ENCODE peak calls at places on chromosomes 3 and 15, in six cellular contexts. D is PC-3, T is neural progenitor cell, P is hepatocyte, E is HCT116, B is GM23338. K is an unnamed sample.

GRCh38 chr15:68667800-68668625 is 89.2 kb downstream of the CORO2B start:
- DNase-seq in D (no peak), T (no peak), B (no peak), E (no peak), P (no peak), K (no peak)

GRCh38 chr3:148081926-148082325 is 615.8 kb upstream of the AGTR1 start:
- DNase-seq in B (no peak), E (no peak), P (no peak), T (no peak), D (no peak), K (no peak)

GRCh38 chr3:175234541-175234940 is 375.4 kb downstream of the NAALADL2 start:
- DNase-seq in T (no peak), B (no peak), P (no peak), D (no peak), E (no peak), K (no peak)

GRCh38 chr3:197550489-197550888 is 5.3 kb downstream of the BDH1 start:
- DNase-seq in D (no peak), T (peak), B (peak), P (no peak), E (no peak), K (no peak)

GRCh38 chr3:18559323-18559972 is 134.3 kb upstream of the SATB1 start:
- DNase-seq in D (peak), T (peak), B (peak), P (peak), E (peak), K (peak)

GRCh38 chr3:74646094-74646493 is 31.6 kb upstream of the CNTN3 start:
- DNase-seq in T (no peak), E (no peak), B (no peak), P (no peak), D (no peak), K (no peak)

GRCh38 chr15:35618260-35619188 is 72.6 kb upstream of the DPH6 start:
- DNase-seq in T (no peak), D (no peak), E (no peak), P (no peak), B (no peak), K (peak)

GRCh38 chr3:190172751-190173150 is 52.1 kb upstream of the P3H2 start:
- DNase-seq in T (no peak), D (peak), P (no peak), B (no peak), E (no peak), K (peak)

GRCh38 chr3:113241292-113242033 is 30.1 kb downstream of the BOC start:
- DNase-seq in P (peak), B (peak), E (no peak), T (peak), D (no peak), K (peak)

GRCh38 chr15:99409097-99409473 is 156.7 kb upstream of the MEF2A start:
- DNase-seq in B (peak), P (peak), E (peak), T (peak), D (peak), K (peak)

GRCh38 chr15:77064539-77065308 is 6.2 kb downstream of the TSPAN3 start:
- DNase-seq in P (peak), D (peak), E (no peak), B (no peak), T (no peak), K (peak)

GRCh38 chr15:63371297-63371918 is 10.2 kb downstream of the CA12 start:
- DNase-seq in D (no peak), B (no peak), E (no peak), P (no peak), T (no peak), K (peak)

GRCh38 chr15:43329222-43329959 is 982 bp downstream of the LCMT2 start:
- DNase-seq in T (peak), E (no peak), B (peak), P (no peak), D (no peak), K (peak)

GRCh38 chr3:127915115-127915936 is at the start of gene KBTBD12:
- DNase-seq in T (peak), E (no peak), D (no peak), B (peak), P (no peak), K (peak)

GRCh38 chr3:123688241-123688747 is 103.4 kb upstream of the HACD2 start:
- DNase-seq in P (no peak), B (no peak), T (no peak), E (peak), D (peak), K (peak)

GRCh38 chr15:40333922-40334492 is 6.7 kb downstream of the CCDC9B start:
- DNase-seq in E (no peak), B (no peak), D (no peak), P (peak), T (no peak), K (no peak)

GRCh38 chr15:74350295-74351275 is 16.9 kb downstream of the CYP11A1 start:
- DNase-seq in T (no peak), E (no peak), D (no peak), P (no peak), B (no peak), K (no peak)

GRCh38 chr15:64161688-64162477 is 939 bp downstream of the PPIB start:
- DNase-seq in T (no peak), B (no peak), P (no peak), D (no peak), E (no peak), K (no peak)

GRCh38 chr15:40841741-40842140 is 2.1 kb upstream of the SPINT1 start:
- DNase-seq in P (no peak), T (no peak), E (no peak), D (no peak), B (no peak), K (no peak)

GRCh38 chr3:112101946-112102345 is 15.8 kb downstream of the C3orf52 start:
- DNase-seq in B (no peak), D (peak), T (no peak), P (no peak), E (no peak), K (peak)

GRCh38 chr3:122907471-122907870 is 112.6 kb downstream of the SLC49A4 start:
- DNase-seq in T (no peak), B (no peak), D (no peak), E (no peak), P (no peak), K (no peak)

GRCh38 chr3:15300318-15301078 is 31.9 kb downstream of the SH3BP5 start:
- DNase-seq in D (peak), E (peak), P (no peak), B (no peak), T (no peak), K (peak)

GRCh38 chr15:89489376-89489775 is 7.0 kb downstream of the RHCG start:
- DNase-seq in E (no peak), T (no peak), P (no peak), B (no peak), D (no peak), K (no peak)

GRCh38 chr3:30548605-30549004 is 57.8 kb upstream of the TGFBR2 start:
- DNase-seq in P (no peak), E (no peak), D (peak), B (peak), T (no peak), K (peak)

GRCh38 chr15:59437777-59438574 is at the start of gene FAM81A:
- DNase-seq in E (peak), T (peak), P (peak), B (peak), D (peak), K (peak)

GRCh38 chr15:48702569-48703239 is 57.2 kb upstream of the FBN1 start:
- DNase-seq in B (no peak), E (no peak), T (no peak), P (no peak), D (no peak), K (peak)

GRCh38 chr3:193563999-193564398 is 9.3 kb upstream of the ATP13A4 start:
- DNase-seq in B (peak), D (peak), E (peak), T (peak), P (peak), K (peak)

DNA sequence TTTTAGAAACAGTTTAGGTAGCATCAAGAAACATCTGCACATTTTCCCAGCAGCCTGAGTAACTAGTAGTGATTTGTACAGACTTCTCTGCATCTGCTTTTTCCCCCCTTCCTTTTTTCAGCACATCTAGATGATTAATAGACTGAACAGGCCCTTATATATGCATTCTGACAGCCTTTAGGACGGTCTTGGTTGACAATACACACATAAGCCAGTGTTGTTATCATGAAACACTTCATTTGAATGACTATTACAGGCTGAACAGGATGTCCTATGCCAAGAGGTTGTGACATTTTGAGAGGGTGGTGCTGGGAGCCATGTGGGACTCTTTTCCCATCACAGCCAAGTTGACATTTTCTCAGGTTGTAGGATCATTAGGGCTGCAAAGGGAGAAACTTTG is 73.9 kb downstream of the FILIP1L start:
- DNase-seq in B (no peak), D (peak), E (no peak), T (no peak), P (no peak), K (peak)
- TF ChIP-seq EZH2phosphoT487 in B (no peak), D (no peak), E (no peak), T (no peak), P (no peak), K (no peak)

DNA sequence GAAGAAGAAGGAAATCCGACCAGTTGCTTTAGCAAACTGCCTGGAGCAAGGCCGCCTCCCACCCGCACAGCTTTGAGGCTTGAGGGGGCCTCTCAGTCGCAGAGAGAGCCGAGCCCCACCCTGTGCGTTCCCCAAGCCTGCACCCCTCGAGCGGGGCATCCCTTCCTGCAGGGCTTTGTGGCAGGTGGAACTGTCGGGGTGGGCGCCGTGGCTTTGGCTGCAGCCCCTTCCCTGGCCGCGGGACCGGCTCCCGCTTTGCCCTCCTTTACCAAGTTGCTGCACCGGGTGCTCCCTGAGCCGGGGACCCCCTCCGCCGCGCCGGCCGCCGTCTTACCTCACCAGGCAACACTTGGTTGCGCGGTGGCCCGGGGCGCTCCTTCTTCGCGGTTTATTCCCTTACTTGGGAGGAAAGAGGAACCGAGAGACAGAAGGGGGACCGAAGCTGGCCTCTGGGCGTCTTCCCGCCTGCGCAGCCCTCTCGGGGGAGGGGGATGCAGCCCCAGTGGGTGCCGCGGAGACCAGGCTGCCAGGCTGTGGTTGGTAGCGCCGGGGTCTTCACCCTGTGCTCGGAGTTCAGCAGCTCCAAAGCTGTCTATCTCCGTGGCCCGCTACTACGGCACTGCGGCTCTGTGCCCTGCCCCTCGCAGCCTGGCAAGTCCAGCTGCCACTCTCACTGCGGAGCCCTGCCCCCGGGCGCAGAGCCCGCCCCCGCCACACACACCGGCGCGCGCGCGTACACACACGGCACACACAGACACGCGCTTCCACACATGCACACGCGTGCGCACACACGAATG is at the start of gene DGKG:
- DNase-seq in E (no peak), D (peak), B (peak), T (peak), P (no peak), K (peak)
- TF ChIP-seq EZH2 in E (no peak), D (peak), B (peak), T (peak), P (peak), K (no peak)

GRCh38 chr3:173644086-173645082 is 246.8 kb downstream of the NLGN1 start:
- DNase-seq in P (no peak), T (no peak), E (no peak), D (no peak), B (no peak), K (no peak)
- TF ChIP-seq EZH2phosphoT487 in P (no peak), T (no peak), E (no peak), D (no peak), B (no peak), K (no peak)

GRCh38 chr3:59545369-59545768 is 495.5 kb upstream of the CFAP20DC start:
- DNase-seq in D (no peak), E (no peak), P (no peak), B (no peak), T (no peak), K (no peak)
- TF ChIP-seq EZH2 in D (no peak), E (no peak), P (no peak), B (no peak), T (no peak), K (no peak)

GRCh38 chr15:91465086-91465485 is 365.0 kb downstream of the SV2B start:
- DNase-seq in E (no peak), B (no peak), D (no peak), P (no peak), T (no peak), K (no peak)
- TF ChIP-seq EZH2phosphoT487 in E (no peak), B (no peak), D (no peak), P (no peak), T (no peak), K (no peak)

GRCh38 chr15:96359772-96360498 is 29.4 kb downstream of the NR2F2 start:
- DNase-seq in T (peak), P (no peak), D (no peak), B (peak), E (no peak), K (peak)
- TF ChIP-seq EZH2 in T (no peak), P (peak), D (no peak), B (peak), E (no peak), K (no peak)

GRCh38 chr3:22399566-22399965 is 648.6 kb upstream of the ZNF385D start:
- DNase-seq in E (no peak), T (no peak), B (no peak), D (no peak), P (no peak), K (peak)
- TF ChIP-seq EZH2phosphoT487 in E (no peak), T (no peak), B (no peak), D (no peak), P (no peak), K (no peak)

GRCh38 chr3:24829011-24829581 is 334.4 kb upstream of the THRB start:
- DNase-seq in P (peak), E (no peak), D (no peak), T (peak), B (peak), K (peak)

GRCh38 chr3:24830230-24831152 is 335.8 kb upstream of the THRB start:
- DNase-seq in P (peak), D (no peak), T (peak), E (no peak), B (peak), K (peak)

GRCh38 chr3:24834442-24834841 is 339.8 kb upstream of the THRB start:
- DNase-seq in B (no peak), T (no peak), E (no peak), P (no peak), D (no peak), K (no peak)

GRCh38 chr3:24832878-24833277 is 338.2 kb upstream of the THRB start:
- DNase-seq in B (no peak), E (no peak), T (no peak), P (no peak), D (no peak), K (no peak)

DNA sequence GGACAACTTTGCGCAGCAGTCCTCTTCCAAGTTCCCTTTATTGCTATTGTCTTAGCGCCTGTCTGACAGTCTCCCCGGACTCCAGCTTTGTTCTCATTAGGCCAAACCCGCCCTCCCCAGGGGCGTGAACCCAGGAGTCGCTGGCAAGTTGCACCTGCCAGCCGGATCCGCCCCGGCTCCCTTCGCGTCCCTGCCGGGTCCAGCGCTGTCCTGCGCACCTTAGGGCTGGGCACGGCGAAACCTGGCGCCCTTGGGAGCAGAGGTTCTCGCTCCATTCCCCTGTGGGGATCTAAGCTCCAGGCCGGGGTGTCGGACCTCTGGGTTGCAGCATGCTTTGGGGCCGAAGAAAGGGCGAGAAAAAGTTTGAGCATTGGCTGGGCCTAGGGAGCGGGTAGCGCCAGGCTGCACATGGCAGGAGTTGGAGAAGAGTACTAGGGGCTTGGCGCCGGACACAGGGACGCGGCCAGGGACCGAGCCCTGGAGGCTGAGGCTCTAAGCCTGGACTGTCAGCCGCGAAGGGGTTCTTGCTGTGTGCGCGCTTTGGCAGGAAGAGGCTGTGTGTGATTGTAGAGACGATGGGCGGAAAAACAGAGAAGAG is 335.1 kb upstream of the THRB start:
- DNase-seq in P (peak), T (peak), B (peak), E (no peak), D (no peak), K (peak)
- TF ChIP-seq EZH2 in P (no peak), T (peak), B (peak), E (no peak), D (no peak), K (peak)

DNA sequence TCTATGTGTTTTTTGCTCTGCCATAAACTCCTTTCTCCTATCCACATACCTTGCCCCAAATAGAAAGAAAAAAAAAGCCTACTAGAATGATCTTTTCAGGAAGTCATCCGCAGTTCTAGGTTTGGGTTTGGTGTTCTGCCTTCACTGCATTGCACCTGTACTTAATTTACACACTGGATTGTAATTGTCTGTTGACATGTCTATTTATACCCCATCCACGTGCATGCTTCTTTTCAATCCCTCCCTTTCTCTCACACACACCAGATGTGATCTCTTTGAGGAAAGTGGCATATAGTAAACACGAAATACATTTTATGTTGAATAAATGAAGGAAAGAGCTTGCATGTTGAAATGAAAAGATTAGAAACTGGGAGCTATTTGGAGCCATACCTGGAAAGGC is 860.2 kb upstream of the SEMA6D start:
- DNase-seq in E (no peak), P (no peak), B (no peak), T (no peak), D (no peak), K (no peak)
- TF ChIP-seq EZH2phosphoT487 in E (no peak), P (no peak), B (no peak), T (no peak), D (no peak), K (no peak)

K was measured in GM23248.